ENCODE peak calls at places on chromosome 15, in seven cellular contexts. One of them, this sample, is unnamed.

GRCh38 chr15:42605281-42605744 is 29.9 kb downstream of the STARD9 start:
- DNase-seq in A549: no peak
- DNase-seq in HL-60: no peak
- DNase-seq in GM12878: peak
- DNase-seq in HepG2: no peak
- DNase-seq in GM23338: no peak
- DNase-seq in K562: no peak
- DNase-seq in this sample: no peak

GRCh38 chr15:73374599-73374998 is 5.8 kb upstream of the HCN4 start:
- DNase-seq in K562: no peak
- DNase-seq in A549: no peak
- DNase-seq in HL-60: no peak
- DNase-seq in HepG2: no peak
- DNase-seq in GM23338: no peak
- DNase-seq in GM12878: no peak
- DNase-seq in this sample: no peak

GRCh38 chr15:53747501-53748068 is 11.9 kb downstream of the WDR72 start:
- DNase-seq in HepG2: peak
- DNase-seq in HL-60: no peak
- DNase-seq in GM23338: no peak
- DNase-seq in GM12878: no peak
- DNase-seq in K562: no peak
- DNase-seq in A549: no peak
- DNase-seq in this sample: no peak

GRCh38 chr15:29638011-29638410 is 184.3 kb downstream of the TJP1 start:
- DNase-seq in A549: no peak
- DNase-seq in K562: no peak
- DNase-seq in GM23338: no peak
- DNase-seq in HepG2: no peak
- DNase-seq in HL-60: no peak
- DNase-seq in GM12878: no peak
- DNase-seq in this sample: no peak

GRCh38 chr15:80514071-80514780 is 110.0 kb downstream of the ARNT2 start:
- DNase-seq in HepG2: no peak
- DNase-seq in GM12878: no peak
- DNase-seq in K562: no peak
- DNase-seq in A549: no peak
- DNase-seq in HL-60: no peak
- DNase-seq in GM23338: no peak
- DNase-seq in this sample: no peak

GRCh38 chr15:67771201-67771600 is 54.1 kb upstream of the SKOR1 start:
- DNase-seq in HL-60: no peak
- DNase-seq in HepG2: no peak
- DNase-seq in GM12878: no peak
- DNase-seq in K562: peak
- DNase-seq in A549: no peak
- DNase-seq in GM23338: peak
- DNase-seq in this sample: no peak

GRCh38 chr15:67746022-67746421 is 79.3 kb upstream of the SKOR1 start:
- DNase-seq in GM23338: no peak
- DNase-seq in A549: no peak
- DNase-seq in HepG2: no peak
- DNase-seq in GM12878: no peak
- DNase-seq in HL-60: peak
- DNase-seq in K562: no peak
- DNase-seq in this sample: no peak

GRCh38 chr15:72706266-72706665 is 20.3 kb downstream of the BBS4 start:
- DNase-seq in A549: peak
- DNase-seq in HepG2: no peak
- DNase-seq in GM23338: no peak
- DNase-seq in K562: peak
- DNase-seq in GM12878: no peak
- DNase-seq in HL-60: no peak
- DNase-seq in this sample: no peak

GRCh38 chr15:58506064-58506490 is 74.3 kb downstream of the LIPC start:
- DNase-seq in K562: no peak
- DNase-seq in GM12878: no peak
- DNase-seq in GM23338: no peak
- DNase-seq in HepG2: no peak
- DNase-seq in HL-60: no peak
- DNase-seq in A549: no peak
- DNase-seq in this sample: no peak

GRCh38 chr15:40302981-40303380 is 4.8 kb downstream of the PLCB2 start:
- DNase-seq in K562: no peak
- DNase-seq in HepG2: no peak
- DNase-seq in GM23338: no peak
- DNase-seq in A549: no peak
- DNase-seq in GM12878: no peak
- DNase-seq in HL-60: no peak
- DNase-seq in this sample: no peak

GRCh38 chr15:29822100-29822684 is at the start of gene TJP1:
- DNase-seq in HL-60: no peak
- DNase-seq in HepG2: peak
- DNase-seq in A549: peak
- DNase-seq in GM12878: no peak
- DNase-seq in GM23338: peak
- DNase-seq in K562: peak
- DNase-seq in this sample: no peak

GRCh38 chr15:48433226-48433886 is 102.1 kb downstream of the DUT start:
- DNase-seq in GM12878: peak
- DNase-seq in K562: no peak
- DNase-seq in HepG2: no peak
- DNase-seq in GM23338: no peak
- DNase-seq in A549: no peak
- DNase-seq in HL-60: no peak
- DNase-seq in this sample: no peak

GRCh38 chr15:84600331-84600686 is 500 bp upstream of the ZSCAN2 start:
- DNase-seq in GM12878: no peak
- DNase-seq in A549: peak
- DNase-seq in HepG2: peak
- DNase-seq in HL-60: peak
- DNase-seq in K562: peak
- DNase-seq in GM23338: peak
- DNase-seq in this sample: peak

GRCh38 chr15:47027322-47027946 is 689.9 kb upstream of the SEMA6D start:
- DNase-seq in HepG2: no peak
- DNase-seq in GM23338: peak
- DNase-seq in K562: no peak
- DNase-seq in A549: no peak
- DNase-seq in GM12878: no peak
- DNase-seq in HL-60: no peak
- DNase-seq in this sample: no peak

GRCh38 chr15:72249138-72249825 is 18.3 kb upstream of the PKM start:
- DNase-seq in GM23338: no peak
- DNase-seq in A549: no peak
- DNase-seq in GM12878: no peak
- DNase-seq in HepG2: no peak
- DNase-seq in HL-60: no peak
- DNase-seq in K562: no peak
- DNase-seq in this sample: no peak

GRCh38 chr15:33834892-33835730 is 133.2 kb upstream of the CHRM5 start:
- DNase-seq in HL-60: no peak
- DNase-seq in GM12878: no peak
- DNase-seq in K562: no peak
- DNase-seq in HepG2: no peak
- DNase-seq in A549: no peak
- DNase-seq in GM23338: peak
- DNase-seq in this sample: no peak

GRCh38 chr15:41971893-41972340 is 440 bp downstream of the EHD4 start:
- DNase-seq in K562: no peak
- DNase-seq in GM23338: peak
- DNase-seq in HepG2: peak
- DNase-seq in GM12878: no peak
- DNase-seq in A549: no peak
- DNase-seq in HL-60: no peak
- DNase-seq in this sample: no peak

GRCh38 chr15:67701669-67702068 is 123.6 kb upstream of the SKOR1 start:
- DNase-seq in GM23338: no peak
- DNase-seq in HepG2: no peak
- DNase-seq in GM12878: no peak
- DNase-seq in HL-60: no peak
- DNase-seq in K562: no peak
- DNase-seq in A549: no peak
- DNase-seq in this sample: no peak

GRCh38 chr15:70530906-70531305 is 232.5 kb downstream of the UACA start:
- DNase-seq in A549: no peak
- DNase-seq in HL-60: no peak
- DNase-seq in GM23338: no peak
- DNase-seq in GM12878: no peak
- DNase-seq in HepG2: no peak
- DNase-seq in K562: no peak
- DNase-seq in this sample: no peak

GRCh38 chr15:71780349-71780976 is 29.9 kb upstream of the NR2E3 start:
- DNase-seq in GM23338: peak
- DNase-seq in K562: peak
- DNase-seq in HepG2: peak
- DNase-seq in HL-60: peak
- DNase-seq in GM12878: peak
- DNase-seq in A549: peak
- DNase-seq in this sample: no peak

GRCh38 chr15:59299919-59300617 is 72.6 kb downstream of the MYO1E start:
- DNase-seq in GM23338: no peak
- DNase-seq in A549: peak
- DNase-seq in HL-60: peak
- DNase-seq in GM12878: peak
- DNase-seq in K562: peak
- DNase-seq in HepG2: no peak
- DNase-seq in this sample: peak

GRCh38 chr15:77607894-77608261 is 24.8 kb downstream of the LINGO1 start:
- DNase-seq in GM12878: no peak
- DNase-seq in K562: no peak
- DNase-seq in HL-60: no peak
- DNase-seq in A549: no peak
- DNase-seq in GM23338: no peak
- DNase-seq in HepG2: no peak
- DNase-seq in this sample: no peak

GRCh38 chr15:62066663-62067447 is at the start of gene C2CD4A:
- DNase-seq in GM23338: peak
- DNase-seq in HL-60: no peak
- DNase-seq in A549: peak
- DNase-seq in GM12878: no peak
- DNase-seq in K562: no peak
- DNase-seq in HepG2: peak
- DNase-seq in this sample: no peak
- TF ChIP-seq REST in GM23338: peak
- TF ChIP-seq REST in HL-60: peak
- TF ChIP-seq REST in A549: peak
- TF ChIP-seq REST in GM12878: peak
- TF ChIP-seq REST in K562: no peak
- TF ChIP-seq REST in HepG2: peak
- TF ChIP-seq REST in this sample: peak

DNA sequence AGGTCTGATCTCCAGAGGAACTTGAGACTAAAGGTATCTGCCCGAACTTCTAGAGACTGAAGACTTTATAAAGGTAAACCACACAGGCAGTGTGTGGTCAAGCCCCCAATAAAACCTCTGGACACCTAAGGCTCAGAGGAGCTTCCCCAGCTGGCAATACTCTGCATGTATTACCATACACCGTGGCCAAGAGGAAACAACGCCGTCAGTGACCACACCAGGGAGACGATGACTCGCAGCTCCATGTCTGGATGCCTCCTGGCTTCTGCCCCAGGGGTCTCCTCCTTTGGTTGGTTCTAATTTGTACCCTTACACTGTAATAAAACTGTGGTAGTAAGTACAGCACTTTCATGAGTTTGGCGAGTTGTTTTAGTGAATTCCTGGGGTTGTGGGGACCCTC is 32.1 kb upstream of the BCL2L10 start:
- DNase-seq in K562: no peak
- DNase-seq in GM12878: no peak
- DNase-seq in GM23338: no peak
- DNase-seq in A549: peak
- DNase-seq in HepG2: no peak
- DNase-seq in HL-60: no peak
- DNase-seq in this sample: no peak
- TF ChIP-seq REST in K562: no peak
- TF ChIP-seq REST in GM12878: no peak
- TF ChIP-seq REST in GM23338: no peak
- TF ChIP-seq REST in A549: no peak
- TF ChIP-seq REST in HepG2: no peak
- TF ChIP-seq REST in HL-60: no peak
- TF ChIP-seq REST in this sample: no peak

DNA sequence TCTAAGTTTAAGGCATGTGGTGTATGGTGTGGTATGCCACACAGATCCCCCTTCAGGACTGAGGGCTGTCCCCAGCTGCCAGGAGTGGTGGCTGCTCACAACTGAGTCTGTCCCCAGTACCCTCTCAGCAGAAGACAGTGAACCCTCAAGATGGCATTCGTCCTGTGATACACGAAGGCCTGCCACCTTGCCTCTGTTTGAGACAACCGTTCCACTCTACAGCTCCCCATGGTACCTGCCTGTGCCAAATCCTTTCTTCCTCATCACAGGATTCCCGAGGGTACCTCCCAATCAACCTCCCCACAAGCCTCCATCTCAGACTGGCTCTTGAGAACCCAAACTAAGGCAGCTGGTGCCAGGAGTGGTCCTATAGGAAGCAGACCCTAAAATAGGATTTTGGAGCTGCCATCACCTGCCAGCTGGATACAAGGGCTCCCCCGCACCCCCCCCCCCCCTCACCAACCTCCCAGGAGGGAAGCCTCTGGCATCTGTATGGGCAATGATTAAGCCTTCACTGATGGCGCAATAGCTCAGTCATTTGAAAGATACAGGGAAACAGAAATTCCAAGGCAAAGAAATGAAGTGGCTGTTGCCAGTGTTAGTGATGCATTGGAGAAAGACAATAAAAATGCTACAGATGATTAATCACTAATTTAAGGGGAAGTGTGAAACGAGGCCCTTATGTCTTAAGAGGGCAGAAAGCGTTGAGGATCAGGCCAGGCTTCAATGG is 230.0 kb upstream of the LYSMD4 start:
- DNase-seq in A549: no peak
- DNase-seq in HL-60: no peak
- DNase-seq in GM12878: no peak
- DNase-seq in HepG2: no peak
- DNase-seq in K562: no peak
- DNase-seq in GM23338: no peak
- DNase-seq in this sample: no peak
- TF ChIP-seq REST in A549: no peak
- TF ChIP-seq REST in HL-60: no peak
- TF ChIP-seq REST in GM12878: no peak
- TF ChIP-seq REST in HepG2: no peak
- TF ChIP-seq REST in K562: no peak
- TF ChIP-seq REST in GM23338: no peak
- TF ChIP-seq REST in this sample: no peak

DNA sequence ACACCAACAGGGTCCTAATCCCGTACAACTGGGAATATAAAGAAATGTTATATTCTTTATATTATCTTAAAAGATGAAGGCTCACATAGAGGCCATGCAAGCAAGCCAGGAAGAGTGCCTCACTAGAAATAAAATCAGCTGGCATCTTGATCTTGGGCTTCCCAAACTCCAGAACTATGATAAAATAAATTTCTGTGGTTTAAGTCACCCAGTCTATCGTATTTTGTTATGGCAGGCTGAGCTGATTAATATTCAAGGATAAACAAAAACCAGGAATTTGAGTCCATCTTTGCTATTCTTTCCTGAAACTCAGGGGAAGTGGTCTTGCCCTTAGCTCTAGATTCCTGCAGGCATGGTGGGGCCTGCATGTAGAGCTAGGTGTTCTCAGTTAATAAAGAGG is 42.7 kb downstream of the ATOSA start:
- DNase-seq in K562: no peak
- DNase-seq in A549: no peak
- DNase-seq in HL-60: no peak
- DNase-seq in HepG2: no peak
- DNase-seq in GM23338: no peak
- DNase-seq in GM12878: no peak
- DNase-seq in this sample: no peak
- TF ChIP-seq REST in K562: no peak
- TF ChIP-seq REST in A549: no peak
- TF ChIP-seq REST in HL-60: no peak
- TF ChIP-seq REST in HepG2: no peak
- TF ChIP-seq REST in GM23338: no peak
- TF ChIP-seq REST in GM12878: no peak
- TF ChIP-seq REST in this sample: no peak

This sample was measured in Panc1.